ENCODE peak calls at places on chromosomes 5 and 9, in nine cellular contexts. V is lung, B is cardiac muscle cell, G is BE2C, W is uterus, X is epithelial cell of esophagus, R is mammary epithelial cell, M is retinal pigment epithelial cell, D is astrocyte. U is an unnamed sample.

GRCh38 chr9:127926961-127927456 is 3.6 kb downstream of the PIP5KL1 start:
- DNase-seq in W (no peak), R (peak), M (no peak), B (no peak), V (no peak), G (no peak), X (peak), D (no peak), U (no peak)

GRCh38 chr5:44002381-44002901 is 386.8 kb downstream of the FGF10 start:
- DNase-seq in G (no peak), V (no peak), M (no peak), B (no peak), X (peak), R (no peak), D (no peak), W (no peak), U (no peak)

GRCh38 chr9:4365055-4365454 is 65.2 kb upstream of the GLIS3 start:
- DNase-seq in X (no peak), D (no peak), M (no peak), V (no peak), B (no peak), W (no peak), G (no peak), R (no peak), U (no peak)

GRCh38 chr5:147481376-147481775 is 28.5 kb downstream of the DPYSL3 start:
- DNase-seq in G (no peak), W (no peak), R (peak), D (peak), B (no peak), M (no peak), V (no peak), X (peak), U (no peak)

GRCh38 chr5:132365213-132365612 is 4.3 kb upstream of the SLC22A5 start:
- DNase-seq in G (no peak), R (peak), B (no peak), D (peak), M (peak), X (peak), V (no peak), W (no peak), U (no peak)

GRCh38 chr5:14226992-14227391 is 83.8 kb downstream of the TRIO start:
- DNase-seq in G (no peak), X (no peak), V (no peak), B (no peak), R (no peak), M (no peak), W (no peak), D (no peak), U (no peak)

GRCh38 chr9:127927457-127928231 is 2.9 kb downstream of the PIP5KL1 start:
- DNase-seq in M (no peak), X (peak), V (peak), B (peak), R (peak), G (no peak), D (no peak), W (no peak), U (peak)

GRCh38 chr5:136525546-136525945 is 160.2 kb upstream of the TRPC7 start:
- DNase-seq in V (no peak), R (no peak), M (no peak), D (no peak), W (no peak), X (no peak), B (no peak), G (no peak), U (no peak)

GRCh38 chr9:125409217-125409636 is 147.6 kb downstream of the GAPVD1 start:
- DNase-seq in M (no peak), G (no peak), X (peak), V (no peak), R (no peak), B (no peak), D (no peak), W (no peak), U (no peak)

GRCh38 chr5:121681200-121681855 is 170.4 kb upstream of the FTMT start:
- DNase-seq in W (no peak), D (no peak), X (no peak), G (no peak), M (no peak), R (no peak), V (no peak), B (no peak), U (no peak)

GRCh38 chr5:145743396-145744061 is 91.6 kb downstream of the PRELID2 start:
- DNase-seq in D (no peak), R (no peak), W (no peak), B (no peak), V (no peak), G (peak), M (no peak), X (no peak), U (no peak)

GRCh38 chr5:97125125-97125683 is 17.2 kb downstream of the LIX1 start:
- DNase-seq in X (no peak), B (no peak), R (no peak), D (no peak), M (no peak), G (peak), V (no peak), W (no peak), U (no peak)

GRCh38 chr5:79396265-79396664 is 117.7 kb downstream of the HOMER1 start:
- DNase-seq in B (no peak), W (no peak), V (no peak), M (peak), D (peak), G (no peak), X (peak), R (peak), U (no peak)

GRCh38 chr9:20771721-20772120 is 87.7 kb downstream of the FOCAD start:
- DNase-seq in V (no peak), G (no peak), X (no peak), W (no peak), M (no peak), B (no peak), R (no peak), D (no peak), U (no peak)

GRCh38 chr5:763397-763796 is 21.1 kb downstream of the ZDHHC11B start:
- DNase-seq in W (no peak), M (no peak), G (no peak), X (no peak), V (peak), R (no peak), B (no peak), D (no peak), U (no peak)

GRCh38 chr5:176927562-176927961 is 28.4 kb upstream of the HK3 start:
- DNase-seq in X (peak), G (no peak), W (no peak), D (no peak), M (no peak), V (no peak), R (no peak), B (no peak), U (no peak)

GRCh38 chr9:126154182-126154827 is 172.3 kb upstream of the MVB12B start:
- DNase-seq in B (no peak), D (no peak), R (no peak), V (peak), X (no peak), G (no peak), W (no peak), M (no peak), U (no peak)

GRCh38 chr5:138615461-138615860 is 40.3 kb upstream of the HSPA9 start:
- DNase-seq in M (no peak), G (no peak), D (no peak), X (no peak), V (no peak), R (no peak), W (no peak), B (no peak), U (no peak)

GRCh38 chr5:138606378-138606777 is 31.2 kb upstream of the HSPA9 start:
- DNase-seq in W (no peak), M (no peak), V (no peak), X (no peak), D (no peak), B (no peak), G (no peak), R (no peak), U (peak)

GRCh38 chr5:138611295-138612220 is 36.4 kb upstream of the HSPA9 start:
- DNase-seq in X (peak), V (no peak), G (peak), D (no peak), M (no peak), R (no peak), B (peak), W (no peak), U (peak)

GRCh38 chr5:138605254-138605972 is 30.2 kb upstream of the HSPA9 start:
- DNase-seq in M (no peak), X (no peak), B (no peak), R (no peak), G (no peak), D (no peak), W (no peak), V (no peak), U (no peak)

GRCh38 chr5:138610468-138611294 is 35.5 kb upstream of the HSPA9 start:
- DNase-seq in V (no peak), D (no peak), R (no peak), G (peak), X (no peak), W (no peak), B (peak), M (no peak), U (peak)
- TF ChIP-seq CTCF in V (no peak), D (peak), R (peak), G (peak), X (peak), W (no peak), B (peak), M (peak), U (peak)

GRCh38 chr5:91280062-91280941 is 102.8 kb downstream of the ARRDC3 start:
- DNase-seq in W (peak), R (peak), X (peak), G (peak), D (peak), B (peak), M (peak), V (peak), U (peak)
- TF ChIP-seq CTCF in W (no peak), R (no peak), X (no peak), G (no peak), D (no peak), B (peak), M (no peak), V (no peak), U (no peak)

GRCh38 chr5:60387041-60387440 is 312.9 kb downstream of the DEPDC1B start:
- DNase-seq in V (no peak), M (no peak), D (no peak), X (no peak), W (no peak), B (no peak), R (no peak), G (no peak), U (no peak)

GRCh38 chr5:60386398-60386797 is 313.6 kb downstream of the DEPDC1B start:
- DNase-seq in D (no peak), V (no peak), W (no peak), R (no peak), G (peak), X (no peak), B (no peak), M (no peak), U (no peak)

GRCh38 chr5:60379907-60380306 is 320.1 kb downstream of the DEPDC1B start:
- DNase-seq in V (no peak), R (no peak), B (no peak), D (no peak), W (no peak), X (no peak), G (no peak), M (no peak), U (no peak)

GRCh38 chr5:60377826-60378225 is 322.1 kb downstream of the DEPDC1B start:
- DNase-seq in G (no peak), W (no peak), M (no peak), D (no peak), B (no peak), R (no peak), V (no peak), X (no peak), U (no peak)

DNA sequence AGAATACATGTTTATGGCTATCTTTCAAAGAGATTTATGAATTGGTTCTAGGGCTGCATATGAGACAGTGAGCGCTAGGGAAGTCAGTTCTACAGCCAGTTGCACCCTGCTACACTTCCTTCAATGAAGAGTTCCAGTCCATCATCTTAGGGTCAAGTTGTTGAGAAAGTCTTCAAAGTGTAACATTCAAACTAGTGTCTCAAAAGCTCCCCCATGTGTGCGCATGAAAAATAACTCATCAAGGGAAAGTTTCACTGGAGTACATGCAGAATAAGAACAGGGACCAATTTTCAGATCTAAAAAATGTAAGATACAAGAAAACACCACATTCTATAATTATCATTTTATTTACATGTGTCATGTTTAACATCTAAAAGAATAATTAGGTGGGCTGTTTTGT is 317.2 kb downstream of the DEPDC1B start:
- DNase-seq in R (peak), M (no peak), G (no peak), W (no peak), D (peak), V (no peak), X (peak), B (peak), U (no peak)
- TF ChIP-seq CTCF in R (peak), M (peak), G (peak), W (peak), D (peak), V (no peak), X (peak), B (peak), U (no peak)

GRCh38 chr9:94611638-94612068 is 18.0 kb upstream of the FBP2 start:
- DNase-seq in G (no peak), M (no peak), V (no peak), X (no peak), B (no peak), W (no peak), R (peak), D (no peak), U (no peak)

GRCh38 chr9:94612071-94612470 is 18.4 kb upstream of the FBP2 start:
- DNase-seq in B (no peak), R (no peak), G (no peak), W (no peak), V (no peak), X (no peak), D (no peak), M (no peak), U (no peak)

GRCh38 chr9:94607340-94607695 is 13.7 kb upstream of the FBP2 start:
- DNase-seq in B (no peak), G (no peak), D (no peak), R (no peak), V (no peak), M (no peak), X (no peak), W (no peak), U (no peak)

GRCh38 chr9:94610181-94610591 is 16.6 kb upstream of the FBP2 start:
- DNase-seq in X (no peak), B (peak), V (no peak), G (peak), D (no peak), W (no peak), R (no peak), M (no peak), U (no peak)

GRCh38 chr9:94613003-94613402 is 19.4 kb upstream of the FBP2 start:
- DNase-seq in V (no peak), W (no peak), G (no peak), D (no peak), R (no peak), M (no peak), B (no peak), X (no peak), U (no peak)
- TF ChIP-seq CTCF in V (no peak), W (no peak), G (peak), D (no peak), R (no peak), M (peak), B (peak), X (no peak), U (no peak)

GRCh38 chr9:129569506-129570449 is 51.1 kb downstream of the C9orf50 start:
- DNase-seq in R (no peak), X (no peak), V (no peak), B (peak), G (no peak), W (no peak), D (peak), M (no peak), U (no peak)
- TF ChIP-seq CTCF in R (peak), X (peak), V (peak), B (peak), G (peak), W (no peak), D (peak), M (peak), U (peak)